ENCODE peak calls at places on chromosomes 12 and 14, in four cellular contexts. M is fibroblast of lung; Y is activated CD4-positive, alpha-beta T cell treated with anti-CD3 and anti-CD28 coated beads, Interleukin-2, amount 10 ng/mL, durations not matched to agents 7 days and 5 days; X is activated T-helper 9 cell treated with anti-CD3 and anti-CD28 coated beads, Interleukin-2, amount 50 U/mL, for 16 hours. Q is an unnamed sample.

GRCh38 chr14:98146416-98146815 is 1125.6 kb downstream of the BCL11B start:
- DNase-seq in M (no peak), Y (no peak), X (no peak), Q (no peak)

GRCh38 chr14:78341827-78342389 is 171.7 kb downstream of the NRXN3 start:
- DNase-seq in M (no peak), Y (no peak), X (no peak), Q (no peak)

GRCh38 chr12:728781-729180 is 23.6 kb upstream of the WNK1 start:
- DNase-seq in M (no peak), Y (peak; percentile 52), X (no peak), Q (no peak)

GRCh38 chr14:103716091-103716801 is 636 bp downstream of the ZFYVE21 start:
- DNase-seq in M (no peak), Y (peak; percentile 28), X (no peak), Q (no peak)

GRCh38 chr12:64691793-64692583 is 67.2 kb downstream of the GNS start:
- DNase-seq in M (peak; percentile 65), Y (no peak), X (no peak), Q (no peak)

GRCh38 chr12:82968644-82969339 is 282.1 kb downstream of the TMTC2 start:
- DNase-seq in M (no peak), Y (no peak), X (no peak), Q (no peak)

GRCh38 chr14:77890873-77891272 is 91.0 kb downstream of the ADCK1 start:
- DNase-seq in M (no peak), Y (no peak), X (no peak), Q (no peak)

GRCh38 chr14:86055512-86055911 is 525.6 kb downstream of the FLRT2 start:
- DNase-seq in M (peak; percentile 31), Y (no peak), X (no peak), Q (peak; percentile 5)

GRCh38 chr12:12722351-12723146 is 5.4 kb downstream of the CDKN1B start:
- DNase-seq in M (peak; percentile 70), Y (no peak), X (no peak), Q (no peak)

GRCh38 chr12:3160081-3160480 is 82.9 kb downstream of the TSPAN9 start:
- DNase-seq in M (peak; percentile 67), Y (no peak), X (no peak), Q (no peak)

GRCh38 chr12:114799574-114800487 is 115.9 kb upstream of the TBX3 start:
- DNase-seq in M (peak; percentile 25), Y (no peak), X (no peak), Q (peak; percentile 73)

GRCh38 chr12:79547735-79548347 is 142.9 kb downstream of the PAWR start:
- DNase-seq in M (peak; percentile 83), Y (peak; percentile 40), X (no peak), Q (peak; percentile 87)

GRCh38 chr12:72677187-72677586 is 405.0 kb downstream of the TRHDE start:
- DNase-seq in M (no peak), Y (no peak), X (no peak), Q (no peak)

GRCh38 chr12:98671459-98671858 is 26.4 kb downstream of the APAF1 start:
- DNase-seq in M (no peak), Y (no peak), X (no peak), Q (no peak)

GRCh38 chr12:84730561-84731162 is 181.9 kb downstream of the SLC6A15 start:
- DNase-seq in M (no peak), Y (no peak), X (no peak), Q (no peak)

GRCh38 chr12:121871501-121871900 is 12.8 kb upstream of the HPD start:
- DNase-seq in M (no peak), Y (no peak), X (no peak), Q (no peak)

GRCh38 chr12:112381421-112381897 is 772 bp downstream of the HECTD4 start:
- DNase-seq in M (no peak), Y (peak; percentile 32), X (peak; percentile 27), Q (no peak)

GRCh38 chr14:89387922-89388685 is 28.9 kb downstream of the FOXN3 start:
- DNase-seq in M (no peak), Y (no peak), X (no peak), Q (no peak)

GRCh38 chr14:76904740-76905569 is 78.7 kb downstream of the LRRC74A start:
- DNase-seq in M (peak; percentile 93), Y (peak; percentile 65), X (peak; percentile 63), Q (peak; percentile 93)

GRCh38 chr14:104229621-104230041 is 91.2 kb downstream of the KIF26A start:
- DNase-seq in M (no peak), Y (no peak), X (no peak), Q (no peak)

GRCh38 chr12:19186722-19187661 is 57.5 kb downstream of the PLEKHA5 start:
- DNase-seq in M (peak; percentile 79), Y (no peak), X (no peak), Q (peak; percentile 44)

GRCh38 chr14:71013551-71014192 is 106.4 kb downstream of the PCNX1 start:
- DNase-seq in M (peak; percentile 34), Y (no peak), X (no peak), Q (no peak)

GRCh38 chr14:37048666-37049071 is 123.7 kb downstream of the SLC25A21 start:
- DNase-seq in M (no peak), Y (no peak), X (no peak), Q (peak; percentile 56)

GRCh38 chr12:31339831-31340622 is 14.1 kb upstream of the SINHCAF start:
- DNase-seq in M (no peak), Y (no peak), X (no peak), Q (no peak)

GRCh38 chr14:95196268-95196667 is 38.9 kb upstream of the DICER1 start:
- DNase-seq in M (no peak), Y (peak; percentile 22), X (no peak), Q (no peak)

GRCh38 chr12:4214912-4215861 is 58.4 kb upstream of the CCND2 start:
- DNase-seq in M (no peak), Y (peak; percentile 34), X (no peak), Q (no peak)

GRCh38 chr12:103392722-103393121 is 103.0 kb downstream of the C12orf42 start:
- DNase-seq in M (no peak), Y (no peak), X (no peak), Q (no peak)

GRCh38 chr12:356276-356988 is 32.7 kb downstream of the KDM5A start:
- DNase-seq in M (no peak), Y (no peak), X (no peak), Q (peak; percentile 60)

GRCh38 chr12:27003421-27004311 is 10.5 kb downstream of the TM7SF3 start:
- DNase-seq in M (no peak), Y (no peak), X (no peak), Q (no peak)